ENCODE peak calls at places on chromosomes 13 and 19, in four cellular contexts. J, V, S and L are unnamed samples.

GRCh38 chr19:4567584-4568071 is 8.1 kb upstream of the SEMA6B start:
- DNase-seq in J (peak), V (no peak), S (peak), L (peak)

GRCh38 chr19:46040952-46041500 is at the start of gene IGFL4:
- DNase-seq in J (no peak), V (no peak), S (no peak), L (peak)

GRCh38 chr13:24215732-24216131 is 55.2 kb downstream of the SPATA13 start:
- DNase-seq in J (no peak), V (no peak), S (no peak), L (no peak)

GRCh38 chr19:32673573-32673972 is 1.4 kb downstream of the ANKRD27 start:
- DNase-seq in J (no peak), V (no peak), S (no peak), L (no peak)

GRCh38 chr13:108086678-108087077 is 128.7 kb downstream of the LIG4 start:
- DNase-seq in J (peak), V (no peak), S (no peak), L (peak)

GRCh38 chr19:13784731-13785452 is 10.4 kb upstream of the ZSWIM4 start:
- DNase-seq in J (peak), V (no peak), S (peak), L (peak)

GRCh38 chr13:44305845-44306244 is 67.8 kb upstream of the SERP2 start:
- DNase-seq in J (no peak), V (no peak), S (no peak), L (no peak)

GRCh38 chr13:84684048-84684662 is 801.9 kb upstream of the SLITRK1 start:
- DNase-seq in J (no peak), V (no peak), S (no peak), L (no peak)

GRCh38 chr19:35247526-35248309 is 1.1 kb upstream of the LSR start:
- DNase-seq in J (no peak), V (peak), S (peak), L (peak)

GRCh38 chr13:51643114-51643881 is 59.0 kb downstream of the WDFY2 start:
- DNase-seq in J (peak), V (no peak), S (no peak), L (no peak)

GRCh38 chr19:50492303-50493052 is 15.8 kb upstream of the GARIN5A start:
- DNase-seq in J (no peak), V (no peak), S (no peak), L (no peak)

GRCh38 chr19:16462757-16463250 is 9.0 kb downstream of the EPS15L1 start:
- DNase-seq in J (peak), V (no peak), S (no peak), L (no peak)

GRCh38 chr19:49854861-49855263 is 3.9 kb downstream of the PTOV1 start:
- DNase-seq in J (no peak), V (no peak), S (no peak), L (no peak)

GRCh38 chr19:45446295-45446694 is 21.5 kb upstream of the FOSB start:
- DNase-seq in J (peak), V (no peak), S (no peak), L (peak)

GRCh38 chr19:7769171-7769570 is 6.1 kb downstream of the CLEC4M start:
- DNase-seq in J (no peak), V (no peak), S (no peak), L (no peak)

GRCh38 chr19:17155251-17155650 is 59.9 kb upstream of the USE1 start:
- DNase-seq in J (no peak), V (no peak), S (no peak), L (no peak)

GRCh38 chr19:40724848-40725247 is 7.9 kb downstream of the ITPKC start:
- DNase-seq in J (no peak), V (no peak), S (no peak), L (no peak)

GRCh38 chr19:55119053-55119452 is 1.6 kb upstream of the PPP1R12C start:
- DNase-seq in J (no peak), V (no peak), S (no peak), L (no peak)